ENCODE peak calls at places on chromosomes 13 and 19, in eight cellular contexts. W, E, R, G, K, H, B and D are unnamed samples.

GRCh38 chr13:113413898-113414282 is 39.4 kb downstream of the ADPRHL1 start:
- DNase-seq in K (peak; percentile 95), B (no peak), E (peak; percentile 1), G (no peak), W (no peak), H (no peak), R (no peak), D (peak; percentile 92)

GRCh38 chr13:41028051-41028450 is 8.9 kb upstream of the ELF1 start:
- DNase-seq in B (no peak), H (no peak), E (no peak), G (no peak), R (no peak), W (no peak), K (no peak), D (no peak)

GRCh38 chr19:29845576-29846176 is 33.9 kb downstream of the CCNE1 start:
- DNase-seq in B (peak; percentile 55), K (no peak), W (peak; percentile 63), H (no peak), R (peak; percentile 63), G (peak; percentile 35), E (peak; percentile 38), D (peak; percentile 72)

GRCh38 chr19:53103903-53104203 is 631 bp upstream of the ZNF160 start:
- DNase-seq in B (no peak), R (no peak), K (no peak), G (no peak), E (no peak), W (no peak), H (no peak), D (no peak)

GRCh38 chr13:53694814-53695533 is 666.4 kb downstream of the OLFM4 start:
- DNase-seq in E (peak; percentile 28), K (no peak), G (no peak), R (no peak), B (no peak), W (no peak), H (no peak), D (no peak)

GRCh38 chr19:13262450-13262849 is 112.2 kb downstream of the IER2 start:
- DNase-seq in R (no peak), W (no peak), H (peak; percentile 60), E (peak; percentile 22), K (no peak), G (peak; percentile 64), B (no peak), D (no peak)

GRCh38 chr19:35868172-35868822 is at the start of gene APLP1:
- DNase-seq in W (no peak), G (peak; percentile 23), B (peak; percentile 74), R (peak; percentile 77), H (no peak), E (peak; percentile 92), K (peak; percentile 83), D (no peak)

GRCh38 chr13:36818483-36819063 is 449 bp upstream of the RFXAP start:
- DNase-seq in E (no peak), H (no peak), K (no peak), R (no peak), B (peak; percentile 39), G (no peak), W (no peak), D (no peak)

GRCh38 chr13:40617801-40618356 is 48.6 kb downstream of the FOXO1 start:
- DNase-seq in K (no peak), G (no peak), B (no peak), H (no peak), R (no peak), W (no peak), E (no peak), D (no peak)

GRCh38 chr13:108629353-108629752 is at the start of gene MYO16:
- DNase-seq in K (no peak), H (no peak), W (no peak), G (no peak), B (no peak), E (peak; percentile 80), R (no peak), D (no peak)

GRCh38 chr19:11964496-11964857 is 363 bp upstream of the ZNF763 start:
- DNase-seq in E (no peak), R (no peak), B (no peak), W (peak; percentile 62), K (no peak), G (no peak), H (no peak), D (no peak)

GRCh38 chr13:24276310-24276709 is 33.1 kb upstream of the C1QTNF9 start:
- DNase-seq in H (no peak), E (no peak), W (no peak), B (no peak), G (no peak), R (no peak), K (no peak), D (no peak)

GRCh38 chr19:51346742-51347141 is 4.8 kb upstream of the VSIG10L start:
- DNase-seq in B (no peak), W (no peak), R (no peak), H (no peak), K (no peak), G (no peak), E (no peak), D (no peak)
- TF ChIP-seq CTCF in B (no peak), W (no peak), R (no peak), H (no peak), K (no peak), G (no peak), E (peak; percentile 23), D (no peak)

DNA sequence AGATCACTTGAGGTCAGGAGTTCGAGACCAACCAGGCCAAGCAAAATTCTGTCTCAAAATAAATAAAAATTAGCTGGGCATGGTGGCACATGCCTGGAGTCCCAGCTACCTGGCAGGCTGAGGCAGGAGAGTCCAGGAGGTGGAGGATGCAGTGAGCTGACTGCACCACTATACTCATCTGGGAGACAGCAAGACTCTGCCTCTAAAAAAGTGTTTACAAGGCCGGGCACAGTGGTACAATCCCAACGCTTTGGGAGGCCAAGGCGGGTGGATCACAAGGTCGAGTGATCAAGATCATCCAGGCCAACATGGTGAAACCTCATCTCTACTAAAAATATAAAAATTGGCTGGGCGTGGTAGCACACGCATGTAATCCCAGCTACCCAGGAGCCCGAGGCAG is 4.2 kb upstream of the DAPK3 start:
- DNase-seq in B (no peak), W (no peak), G (no peak), E (no peak), R (no peak), K (no peak), H (no peak), D (no peak)
- TF ChIP-seq CTCF in B (no peak), W (no peak), G (no peak), E (no peak), R (no peak), K (no peak), H (no peak), D (no peak)

DNA sequence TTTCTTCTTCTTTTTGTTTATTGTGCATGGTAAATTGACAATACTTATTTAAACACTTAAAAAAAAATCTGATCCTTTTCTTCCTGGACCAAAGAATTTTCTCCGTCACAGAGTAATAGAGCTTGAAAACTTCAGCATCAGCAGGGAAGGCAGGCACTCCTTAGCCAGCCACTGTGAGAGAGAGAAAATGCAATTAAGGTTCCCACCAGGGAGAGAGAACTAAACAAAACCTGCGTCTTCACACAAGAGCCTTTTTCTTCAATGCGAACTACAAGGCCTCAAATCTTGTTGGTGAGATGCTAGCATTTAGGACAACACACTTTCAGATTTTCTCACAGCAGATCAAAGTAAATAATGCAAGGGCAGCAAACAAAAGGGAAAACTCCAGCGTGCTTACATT is 80.2 kb downstream of the DACH1 start:
- DNase-seq in W (no peak), B (no peak), R (no peak), G (no peak), H (no peak), K (no peak), E (peak; percentile 80), D (no peak)
- TF ChIP-seq CTCF in W (no peak), B (no peak), R (no peak), G (no peak), H (no peak), K (no peak), E (no peak), D (no peak)

GRCh38 chr13:29418026-29418425 is 177.5 kb downstream of the SLC7A1 start:
- DNase-seq in B (no peak), K (no peak), H (no peak), W (no peak), R (no peak), G (no peak), E (no peak), D (no peak)
- TF ChIP-seq CTCF in B (peak; percentile 31), K (no peak), H (no peak), W (no peak), R (no peak), G (no peak), E (peak; percentile 41), D (no peak)

GRCh38 chr13:95154441-95154886 is 146.8 kb downstream of the ABCC4 start:
- DNase-seq in G (no peak), W (no peak), K (no peak), B (no peak), E (no peak), R (no peak), H (no peak), D (no peak)
- TF ChIP-seq CTCF in G (no peak), W (no peak), K (no peak), B (no peak), E (no peak), R (no peak), H (no peak), D (no peak)

GRCh38 chr19:2231621-2232221 is 4.4 kb downstream of the PLEKHJ1 start:
- DNase-seq in B (no peak), K (no peak), G (no peak), H (no peak), W (no peak), R (no peak), E (no peak), D (no peak)
- TF ChIP-seq CTCF in B (no peak), K (no peak), G (no peak), H (no peak), W (no peak), R (no peak), E (peak; percentile 11), D (no peak)

DNA sequence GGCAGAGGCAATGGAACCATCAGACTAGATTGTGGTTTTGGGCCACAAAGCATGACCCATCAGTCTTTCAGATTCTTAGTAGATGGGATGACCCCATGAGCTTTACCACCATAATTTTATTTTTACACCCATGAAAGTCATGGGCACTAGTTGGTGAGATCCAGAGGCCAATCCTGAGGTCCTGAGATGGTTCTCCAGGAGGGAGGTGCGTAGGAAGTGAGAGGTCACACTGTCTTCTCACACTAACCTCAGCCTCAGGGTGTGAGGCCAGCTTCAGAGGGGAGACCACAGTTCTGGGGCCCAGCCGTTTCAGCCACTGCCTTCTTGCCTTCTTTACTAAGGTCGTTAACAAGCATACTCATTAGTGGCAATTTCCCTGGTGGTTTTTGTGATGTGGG is 106.4 kb downstream of the AKAP11 start:
- DNase-seq in B (no peak), H (no peak), E (no peak), W (no peak), K (no peak), R (no peak), G (no peak), D (no peak)
- TF ChIP-seq CTCF in B (no peak), H (no peak), E (no peak), W (no peak), K (no peak), R (no peak), G (no peak), D (no peak)